ENCODE peak calls at places on chromosomes 11 and 22, in six cellular contexts. One of them, this sample, is unnamed.

GRCh38 chr11:2910401-2910955 is 18.7 kb downstream of the PHLDA2 start:
- DNase-seq in psoas muscle: no peak
- DNase-seq in Peyer's patch: no peak
- DNase-seq in endodermal cell: no peak
- DNase-seq in CD8-positive, alpha-beta T cell: no peak
- DNase-seq in astrocyte: no peak
- DNase-seq in this sample: no peak

GRCh38 chr11:117345039-117345438 is 17.4 kb downstream of the CEP164 start:
- DNase-seq in psoas muscle: no peak
- DNase-seq in Peyer's patch: no peak
- DNase-seq in endodermal cell: no peak
- DNase-seq in CD8-positive, alpha-beta T cell: no peak
- DNase-seq in astrocyte: peak
- DNase-seq in this sample: no peak

GRCh38 chr11:10302744-10303557 is 1.9 kb upstream of the ADM start:
- DNase-seq in psoas muscle: peak
- DNase-seq in Peyer's patch: peak
- DNase-seq in endodermal cell: peak
- DNase-seq in CD8-positive, alpha-beta T cell: peak
- DNase-seq in astrocyte: no peak
- DNase-seq in this sample: no peak

GRCh38 chr11:32071811-32072210 is 19.1 kb upstream of the RCN1 start:
- DNase-seq in psoas muscle: no peak
- DNase-seq in Peyer's patch: no peak
- DNase-seq in endodermal cell: no peak
- DNase-seq in CD8-positive, alpha-beta T cell: no peak
- DNase-seq in astrocyte: peak
- DNase-seq in this sample: no peak

GRCh38 chr22:49147171-49147570 is 680.5 kb downstream of the BRD1 start:
- DNase-seq in psoas muscle: no peak
- DNase-seq in Peyer's patch: no peak
- DNase-seq in endodermal cell: no peak
- DNase-seq in CD8-positive, alpha-beta T cell: no peak
- DNase-seq in astrocyte: no peak
- DNase-seq in this sample: no peak

GRCh38 chr11:59791639-59792038 is 18.9 kb downstream of the MRPL16 start:
- DNase-seq in psoas muscle: no peak
- DNase-seq in Peyer's patch: no peak
- DNase-seq in endodermal cell: no peak
- DNase-seq in CD8-positive, alpha-beta T cell: no peak
- DNase-seq in astrocyte: no peak
- DNase-seq in this sample: no peak

GRCh38 chr11:40986320-40986719 is 473.1 kb downstream of the LRRC4C start:
- DNase-seq in psoas muscle: no peak
- DNase-seq in Peyer's patch: no peak
- DNase-seq in endodermal cell: no peak
- DNase-seq in CD8-positive, alpha-beta T cell: no peak
- DNase-seq in astrocyte: peak
- DNase-seq in this sample: no peak

GRCh38 chr11:43574949-43575915 is 105.3 kb upstream of the HSD17B12 start:
- DNase-seq in psoas muscle: no peak
- DNase-seq in Peyer's patch: no peak
- DNase-seq in endodermal cell: peak
- DNase-seq in CD8-positive, alpha-beta T cell: no peak
- DNase-seq in astrocyte: peak
- DNase-seq in this sample: peak

GRCh38 chr11:1693327-1694063 is 3.5 kb upstream of the KRTAP5-6 start:
- DNase-seq in psoas muscle: peak
- DNase-seq in Peyer's patch: peak
- DNase-seq in endodermal cell: peak
- DNase-seq in CD8-positive, alpha-beta T cell: peak
- DNase-seq in astrocyte: peak
- DNase-seq in this sample: peak

GRCh38 chr11:1691878-1692707 is 4.9 kb upstream of the KRTAP5-6 start:
- DNase-seq in psoas muscle: no peak
- DNase-seq in Peyer's patch: peak
- DNase-seq in endodermal cell: peak
- DNase-seq in CD8-positive, alpha-beta T cell: no peak
- DNase-seq in astrocyte: no peak
- DNase-seq in this sample: no peak

GRCh38 chr11:1691027-1691877 is 5.7 kb upstream of the KRTAP5-6 start:
- DNase-seq in psoas muscle: no peak
- DNase-seq in Peyer's patch: peak
- DNase-seq in endodermal cell: peak
- DNase-seq in CD8-positive, alpha-beta T cell: no peak
- DNase-seq in astrocyte: no peak
- DNase-seq in this sample: no peak

GRCh38 chr11:1694064-1694845 is 2.7 kb upstream of the KRTAP5-6 start:
- DNase-seq in psoas muscle: peak
- DNase-seq in Peyer's patch: peak
- DNase-seq in endodermal cell: peak
- DNase-seq in CD8-positive, alpha-beta T cell: peak
- DNase-seq in astrocyte: peak
- DNase-seq in this sample: peak

DNA sequence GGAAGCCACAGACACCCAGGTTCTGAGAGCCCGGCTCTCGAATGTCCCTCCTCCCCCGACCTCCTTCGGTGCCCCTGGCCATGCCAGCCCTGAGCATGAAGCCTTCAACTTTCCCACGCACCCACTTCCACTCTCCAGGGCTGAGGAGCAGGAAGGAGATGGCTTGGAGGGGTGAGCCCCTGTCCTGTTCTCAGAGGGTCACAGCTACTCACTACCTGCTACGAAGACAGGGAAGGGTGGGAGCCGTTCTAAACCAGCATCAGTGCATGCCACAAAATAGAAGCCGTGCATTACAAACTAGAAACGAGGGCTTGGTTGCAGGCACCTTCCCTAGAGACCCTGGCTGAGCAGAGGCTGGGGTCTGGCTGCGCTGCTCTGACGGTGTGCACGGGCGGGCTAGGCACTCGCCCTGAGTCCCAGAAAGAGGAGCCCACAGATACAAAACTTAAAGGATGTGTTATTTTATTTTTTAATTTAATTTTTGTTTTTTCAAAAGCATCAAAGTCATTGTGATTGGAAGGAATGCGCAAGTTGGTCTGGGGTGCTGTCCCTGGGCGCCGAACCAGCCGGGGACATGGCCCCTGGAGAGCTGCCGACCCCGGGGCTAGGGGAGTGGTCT is 4.2 kb upstream of the KRTAP5-6 start:
- DNase-seq in psoas muscle: no peak
- DNase-seq in Peyer's patch: no peak
- DNase-seq in endodermal cell: no peak
- DNase-seq in CD8-positive, alpha-beta T cell: no peak
- DNase-seq in astrocyte: no peak
- DNase-seq in this sample: no peak
- TF ChIP-seq CTCF in psoas muscle: no peak
- TF ChIP-seq CTCF in Peyer's patch: no peak
- TF ChIP-seq CTCF in endodermal cell: no peak
- TF ChIP-seq CTCF in CD8-positive, alpha-beta T cell: no peak
- TF ChIP-seq CTCF in astrocyte: no peak
- TF ChIP-seq CTCF in this sample: no peak

DNA sequence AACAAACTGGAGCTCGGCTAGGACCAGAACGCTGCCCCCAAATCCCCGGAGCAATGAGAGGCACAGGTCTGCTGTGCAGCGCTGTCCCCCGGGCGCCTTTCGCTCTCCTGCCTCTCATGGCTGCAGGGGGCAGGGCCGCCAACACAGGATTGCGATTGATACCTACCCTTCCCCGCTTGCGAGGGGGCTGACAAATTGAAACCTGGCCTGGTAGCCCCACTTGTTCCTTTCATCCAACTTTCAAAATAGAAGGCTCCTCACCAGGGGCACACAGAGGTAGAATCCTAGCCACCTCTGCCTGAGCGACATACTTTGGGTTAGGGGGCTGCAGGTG is 642 bp upstream of the CASTOR1 start:
- DNase-seq in psoas muscle: no peak
- DNase-seq in Peyer's patch: no peak
- DNase-seq in endodermal cell: no peak
- DNase-seq in CD8-positive, alpha-beta T cell: no peak
- DNase-seq in astrocyte: no peak
- DNase-seq in this sample: no peak
- H3K27ac ChIP-seq in psoas muscle: peak
- H3K27ac ChIP-seq in Peyer's patch: peak
- H3K27ac ChIP-seq in endodermal cell: no peak
- H3K27ac ChIP-seq in CD8-positive, alpha-beta T cell: peak
- H3K27ac ChIP-seq in astrocyte: no peak
- H3K27ac ChIP-seq in this sample: peak

GRCh38 chr11:34356130-34356529 is 1.7 kb downstream of the ABTB2 start:
- DNase-seq in psoas muscle: no peak
- DNase-seq in Peyer's patch: no peak
- DNase-seq in endodermal cell: peak
- DNase-seq in CD8-positive, alpha-beta T cell: no peak
- DNase-seq in astrocyte: no peak
- DNase-seq in this sample: no peak
- H3K4me3 ChIP-seq in psoas muscle: peak
- H3K4me3 ChIP-seq in Peyer's patch: peak
- H3K4me3 ChIP-seq in endodermal cell: peak
- H3K4me3 ChIP-seq in CD8-positive, alpha-beta T cell: peak
- H3K4me3 ChIP-seq in astrocyte: peak
- H3K4me3 ChIP-seq in this sample: peak

GRCh38 chr11:47249378-47249715 is 733 bp upstream of the ACP2 start:
- DNase-seq in psoas muscle: no peak
- DNase-seq in Peyer's patch: no peak
- DNase-seq in endodermal cell: no peak
- DNase-seq in CD8-positive, alpha-beta T cell: no peak
- DNase-seq in astrocyte: no peak
- DNase-seq in this sample: no peak

GRCh38 chr11:47254381-47254780 is 3.4 kb upstream of the NR1H3 start:
- DNase-seq in psoas muscle: peak
- DNase-seq in Peyer's patch: no peak
- DNase-seq in endodermal cell: no peak
- DNase-seq in CD8-positive, alpha-beta T cell: no peak
- DNase-seq in astrocyte: no peak
- DNase-seq in this sample: no peak

GRCh38 chr11:47253660-47254059 is 4.1 kb upstream of the NR1H3 start:
- DNase-seq in psoas muscle: no peak
- DNase-seq in Peyer's patch: no peak
- DNase-seq in endodermal cell: no peak
- DNase-seq in CD8-positive, alpha-beta T cell: no peak
- DNase-seq in astrocyte: no peak
- DNase-seq in this sample: no peak

GRCh38 chr11:47248664-47249377 is at the start of gene ACP2:
- DNase-seq in psoas muscle: peak
- DNase-seq in Peyer's patch: peak
- DNase-seq in endodermal cell: peak
- DNase-seq in CD8-positive, alpha-beta T cell: peak
- DNase-seq in astrocyte: peak
- DNase-seq in this sample: peak

DNA sequence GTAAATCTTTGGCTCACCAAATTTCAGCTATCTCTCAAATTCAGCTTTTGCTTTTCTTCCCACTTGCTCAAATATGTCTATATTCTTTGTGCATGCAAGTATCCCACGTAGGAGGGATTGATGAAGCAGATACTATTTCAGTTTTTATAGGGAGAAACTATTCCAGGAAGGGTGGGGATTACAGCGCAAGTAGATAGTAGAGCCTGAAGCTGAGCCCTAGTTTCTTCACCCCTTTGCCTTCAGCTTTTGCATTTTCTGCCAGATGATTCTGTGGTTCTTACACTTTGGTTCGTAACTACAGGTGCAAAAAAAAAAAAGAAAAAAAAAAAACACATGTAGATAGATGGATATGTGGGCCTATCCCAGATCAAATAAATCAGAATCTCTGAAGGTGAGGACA is 3.1 kb upstream of the ACP2 start:
- DNase-seq in psoas muscle: no peak
- DNase-seq in Peyer's patch: no peak
- DNase-seq in endodermal cell: no peak
- DNase-seq in CD8-positive, alpha-beta T cell: no peak
- DNase-seq in astrocyte: no peak
- DNase-seq in this sample: no peak
- TF ChIP-seq CTCF in psoas muscle: no peak
- TF ChIP-seq CTCF in Peyer's patch: no peak
- TF ChIP-seq CTCF in endodermal cell: no peak
- TF ChIP-seq CTCF in CD8-positive, alpha-beta T cell: no peak
- TF ChIP-seq CTCF in astrocyte: no peak
- TF ChIP-seq CTCF in this sample: no peak

GRCh38 chr11:122888162-122888561 is 5.6 kb downstream of the JHY start:
- DNase-seq in psoas muscle: no peak
- DNase-seq in Peyer's patch: no peak
- DNase-seq in endodermal cell: no peak
- DNase-seq in CD8-positive, alpha-beta T cell: no peak
- DNase-seq in astrocyte: no peak
- DNase-seq in this sample: no peak

GRCh38 chr11:122897606-122898210 is 15.1 kb downstream of the JHY start:
- DNase-seq in psoas muscle: no peak
- DNase-seq in Peyer's patch: no peak
- DNase-seq in endodermal cell: no peak
- DNase-seq in CD8-positive, alpha-beta T cell: no peak
- DNase-seq in astrocyte: peak
- DNase-seq in this sample: no peak

GRCh38 chr11:122895591-122895990 is 13.0 kb downstream of the JHY start:
- DNase-seq in psoas muscle: no peak
- DNase-seq in Peyer's patch: no peak
- DNase-seq in endodermal cell: no peak
- DNase-seq in CD8-positive, alpha-beta T cell: no peak
- DNase-seq in astrocyte: peak
- DNase-seq in this sample: no peak

GRCh38 chr11:122898799-122899198 is 16.2 kb downstream of the JHY start:
- DNase-seq in psoas muscle: no peak
- DNase-seq in Peyer's patch: no peak
- DNase-seq in endodermal cell: no peak
- DNase-seq in CD8-positive, alpha-beta T cell: no peak
- DNase-seq in astrocyte: no peak
- DNase-seq in this sample: no peak

DNA sequence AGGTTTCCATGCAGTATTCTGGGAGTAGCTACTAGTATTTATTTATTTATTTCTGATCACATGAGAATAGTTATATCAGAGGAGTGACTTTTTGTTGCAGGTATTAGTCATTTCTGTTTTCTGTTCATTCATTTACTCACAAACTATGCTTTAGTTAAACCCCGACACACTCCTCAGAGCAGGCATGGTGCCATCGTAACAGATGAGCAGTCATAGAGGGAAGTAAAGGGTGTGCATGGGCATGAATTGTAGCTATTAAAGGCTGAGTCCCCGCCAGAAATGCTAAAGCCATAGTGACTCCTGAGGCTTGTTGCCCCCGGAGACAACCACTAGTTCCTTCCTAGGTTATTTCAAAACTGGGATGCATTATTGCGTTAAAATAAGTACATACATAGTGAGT is 10.6 kb downstream of the JHY start:
- DNase-seq in psoas muscle: no peak
- DNase-seq in Peyer's patch: no peak
- DNase-seq in endodermal cell: no peak
- DNase-seq in CD8-positive, alpha-beta T cell: no peak
- DNase-seq in astrocyte: no peak
- DNase-seq in this sample: no peak
- H3K27ac ChIP-seq in psoas muscle: no peak
- H3K27ac ChIP-seq in Peyer's patch: no peak
- H3K27ac ChIP-seq in endodermal cell: no peak
- H3K27ac ChIP-seq in CD8-positive, alpha-beta T cell: no peak
- H3K27ac ChIP-seq in astrocyte: no peak
- H3K27ac ChIP-seq in this sample: no peak